ENCODE peak calls at places on chromosome 7, in eight cellular contexts. One of them, this sample, is unnamed.

GRCh38 chr7:159105066-159105780 is 39.4 kb downstream of the VIPR2 start:
- DNase-seq in A673: no peak
- DNase-seq in tibial artery: no peak
- DNase-seq in fibroblast of lung: no peak
- DNase-seq in Peyer's patch: no peak
- DNase-seq in CD8-positive, alpha-beta memory T cell: no peak
- DNase-seq in prostate gland: no peak
- DNase-seq in GM23248: no peak
- DNase-seq in this sample: no peak

GRCh38 chr7:45987521-45988290 is 66.6 kb upstream of the IGFBP3 start:
- DNase-seq in A673: no peak
- DNase-seq in prostate gland: no peak
- DNase-seq in tibial artery: no peak
- DNase-seq in CD8-positive, alpha-beta memory T cell: no peak
- DNase-seq in fibroblast of lung: no peak
- DNase-seq in Peyer's patch: no peak
- DNase-seq in GM23248: no peak
- DNase-seq in this sample: no peak

GRCh38 chr7:123999698-124000097 is 33.2 kb downstream of the TMEM229A start:
- DNase-seq in A673: no peak
- DNase-seq in Peyer's patch: no peak
- DNase-seq in prostate gland: no peak
- DNase-seq in GM23248: peak; percentile 0
- DNase-seq in fibroblast of lung: peak; percentile 22
- DNase-seq in CD8-positive, alpha-beta memory T cell: no peak
- DNase-seq in tibial artery: no peak
- DNase-seq in this sample: no peak

GRCh38 chr7:138880881-138881577 is 83.0 kb upstream of the ATP6V0A4 start:
- DNase-seq in GM23248: peak; percentile 88
- DNase-seq in prostate gland: no peak
- DNase-seq in Peyer's patch: no peak
- DNase-seq in A673: no peak
- DNase-seq in CD8-positive, alpha-beta memory T cell: no peak
- DNase-seq in fibroblast of lung: peak; percentile 35
- DNase-seq in tibial artery: peak; percentile 45
- DNase-seq in this sample: no peak

GRCh38 chr7:38929460-38930171 is 20.6 kb upstream of the VPS41 start:
- DNase-seq in prostate gland: no peak
- DNase-seq in GM23248: no peak
- DNase-seq in CD8-positive, alpha-beta memory T cell: no peak
- DNase-seq in A673: peak; percentile 72
- DNase-seq in Peyer's patch: no peak
- DNase-seq in tibial artery: no peak
- DNase-seq in fibroblast of lung: no peak
- DNase-seq in this sample: no peak

GRCh38 chr7:149872419-149873073 is 1.2 kb upstream of the ATP6V0E2 start:
- DNase-seq in A673: peak; percentile 73
- DNase-seq in CD8-positive, alpha-beta memory T cell: no peak
- DNase-seq in Peyer's patch: peak; percentile 63
- DNase-seq in tibial artery: peak; percentile 87
- DNase-seq in prostate gland: peak; percentile 62
- DNase-seq in fibroblast of lung: peak; percentile 85
- DNase-seq in GM23248: peak; percentile 91
- DNase-seq in this sample: peak; percentile 77

GRCh38 chr7:133081119-133081604 is 728 bp downstream of the CHCHD3 start:
- DNase-seq in fibroblast of lung: no peak
- DNase-seq in A673: peak; percentile 27
- DNase-seq in CD8-positive, alpha-beta memory T cell: no peak
- DNase-seq in prostate gland: no peak
- DNase-seq in Peyer's patch: no peak
- DNase-seq in tibial artery: no peak
- DNase-seq in GM23248: peak; percentile 63
- DNase-seq in this sample: no peak

GRCh38 chr7:144835166-144835611 is 664 bp downstream of the TPK1 start:
- DNase-seq in tibial artery: peak; percentile 37
- DNase-seq in GM23248: peak; percentile 72
- DNase-seq in Peyer's patch: peak; percentile 52
- DNase-seq in A673: peak; percentile 65
- DNase-seq in CD8-positive, alpha-beta memory T cell: no peak
- DNase-seq in prostate gland: peak; percentile 36
- DNase-seq in fibroblast of lung: peak; percentile 65
- DNase-seq in this sample: peak; percentile 67

GRCh38 chr7:41792099-41792498 is 89.2 kb upstream of the INHBA start:
- DNase-seq in tibial artery: no peak
- DNase-seq in GM23248: peak; percentile 78
- DNase-seq in CD8-positive, alpha-beta memory T cell: no peak
- DNase-seq in fibroblast of lung: no peak
- DNase-seq in A673: no peak
- DNase-seq in Peyer's patch: no peak
- DNase-seq in prostate gland: no peak
- DNase-seq in this sample: no peak

GRCh38 chr7:138948403-138948802 is 32.8 kb downstream of the KIAA1549 start:
- DNase-seq in fibroblast of lung: no peak
- DNase-seq in GM23248: no peak
- DNase-seq in tibial artery: no peak
- DNase-seq in prostate gland: no peak
- DNase-seq in Peyer's patch: no peak
- DNase-seq in CD8-positive, alpha-beta memory T cell: no peak
- DNase-seq in A673: no peak
- DNase-seq in this sample: no peak

GRCh38 chr7:2114052-2114451 is 118.7 kb downstream of the MAD1L1 start:
- DNase-seq in Peyer's patch: no peak
- DNase-seq in CD8-positive, alpha-beta memory T cell: no peak
- DNase-seq in GM23248: peak; percentile 78
- DNase-seq in A673: no peak
- DNase-seq in fibroblast of lung: peak; percentile 82
- DNase-seq in tibial artery: no peak
- DNase-seq in prostate gland: no peak
- DNase-seq in this sample: no peak

GRCh38 chr7:117424090-117424829 is 3.0 kb downstream of the ASZ1 start:
- DNase-seq in A673: no peak
- DNase-seq in tibial artery: no peak
- DNase-seq in prostate gland: no peak
- DNase-seq in CD8-positive, alpha-beta memory T cell: no peak
- DNase-seq in GM23248: no peak
- DNase-seq in fibroblast of lung: no peak
- DNase-seq in Peyer's patch: no peak
- DNase-seq in this sample: no peak

GRCh38 chr7:63899691-63900393 is 98.8 kb upstream of the ZNF722 start:
- DNase-seq in CD8-positive, alpha-beta memory T cell: peak; percentile 63
- DNase-seq in fibroblast of lung: no peak
- DNase-seq in prostate gland: peak; percentile 73
- DNase-seq in A673: no peak
- DNase-seq in tibial artery: peak; percentile 84
- DNase-seq in Peyer's patch: peak; percentile 78
- DNase-seq in GM23248: peak; percentile 42
- DNase-seq in this sample: peak; percentile 87

GRCh38 chr7:152315845-152316244 is 120.0 kb downstream of the KMT2C start:
- DNase-seq in fibroblast of lung: no peak
- DNase-seq in A673: no peak
- DNase-seq in prostate gland: no peak
- DNase-seq in tibial artery: no peak
- DNase-seq in Peyer's patch: no peak
- DNase-seq in CD8-positive, alpha-beta memory T cell: no peak
- DNase-seq in GM23248: no peak
- DNase-seq in this sample: no peak

GRCh38 chr7:152307902-152308301 is 127.9 kb downstream of the KMT2C start:
- DNase-seq in fibroblast of lung: no peak
- DNase-seq in tibial artery: no peak
- DNase-seq in prostate gland: no peak
- DNase-seq in A673: no peak
- DNase-seq in CD8-positive, alpha-beta memory T cell: no peak
- DNase-seq in Peyer's patch: no peak
- DNase-seq in GM23248: no peak
- DNase-seq in this sample: no peak

GRCh38 chr7:152313217-152313616 is 122.6 kb downstream of the KMT2C start:
- DNase-seq in prostate gland: no peak
- DNase-seq in fibroblast of lung: no peak
- DNase-seq in CD8-positive, alpha-beta memory T cell: no peak
- DNase-seq in Peyer's patch: no peak
- DNase-seq in tibial artery: no peak
- DNase-seq in A673: no peak
- DNase-seq in GM23248: no peak
- DNase-seq in this sample: no peak

GRCh38 chr7:152313879-152314604 is 121.8 kb downstream of the KMT2C start:
- DNase-seq in GM23248: peak; percentile 52
- DNase-seq in A673: peak; percentile 96
- DNase-seq in prostate gland: peak; percentile 12
- DNase-seq in tibial artery: no peak
- DNase-seq in Peyer's patch: no peak
- DNase-seq in fibroblast of lung: peak; percentile 91
- DNase-seq in CD8-positive, alpha-beta memory T cell: no peak
- DNase-seq in this sample: no peak

GRCh38 chr7:152312316-152312715 is 123.5 kb downstream of the KMT2C start:
- DNase-seq in Peyer's patch: no peak
- DNase-seq in A673: no peak
- DNase-seq in CD8-positive, alpha-beta memory T cell: no peak
- DNase-seq in GM23248: no peak
- DNase-seq in prostate gland: no peak
- DNase-seq in tibial artery: no peak
- DNase-seq in fibroblast of lung: peak; percentile 82
- DNase-seq in this sample: no peak
- H3K36me3 ChIP-seq in Peyer's patch: no peaks in the 10 kb centered on the region
- H3K36me3 ChIP-seq in A673: peaks cover 11% of the 10 kb centered on the region
- H3K36me3 ChIP-seq in CD8-positive, alpha-beta memory T cell: no peaks in the 10 kb centered on the region
- H3K36me3 ChIP-seq in GM23248: peaks cover 17% of the 10 kb centered on the region
- H3K36me3 ChIP-seq in prostate gland: no peaks in the 10 kb centered on the region
- H3K36me3 ChIP-seq in tibial artery: peaks cover 23% of the 10 kb centered on the region
- H3K36me3 ChIP-seq in fibroblast of lung: no peaks in the 10 kb centered on the region
- H3K36me3 ChIP-seq in this sample: no peaks in the 10 kb centered on the region

DNA sequence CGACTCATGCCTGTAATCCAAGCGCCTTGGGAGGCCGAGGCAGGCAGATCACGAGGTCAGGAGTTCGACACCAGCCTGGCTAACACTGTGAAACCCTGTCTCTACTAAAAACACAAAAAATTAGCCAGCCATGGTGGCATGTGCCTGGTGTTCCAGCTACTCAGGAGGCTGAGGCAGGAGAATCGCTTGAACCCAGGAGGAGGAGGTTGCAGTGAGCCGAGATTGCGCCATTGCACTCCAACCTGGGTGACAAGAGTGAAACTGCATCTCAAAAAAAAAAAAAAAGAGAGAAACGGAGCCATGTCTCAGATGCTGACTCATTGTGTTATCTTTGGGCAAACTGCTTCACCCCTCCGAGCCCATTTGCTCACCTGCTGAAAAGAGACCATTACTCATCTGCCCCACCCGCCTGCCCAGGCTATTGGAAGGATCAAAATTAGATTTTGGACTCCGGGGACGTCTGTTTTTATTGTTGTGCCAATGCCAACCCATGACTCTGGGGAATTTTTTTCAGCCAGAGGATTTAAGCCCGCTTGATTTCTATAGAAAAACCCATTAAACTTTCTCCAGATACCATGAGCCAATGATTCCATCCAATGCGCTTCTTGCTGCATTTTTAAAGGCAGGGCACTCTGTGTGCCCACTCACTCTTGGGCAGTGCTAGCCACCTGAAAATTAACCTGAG is 16.5 kb upstream of the KPNA7 start:
- DNase-seq in Peyer's patch: no peak
- DNase-seq in GM23248: peak; percentile 47
- DNase-seq in fibroblast of lung: peak; percentile 23
- DNase-seq in A673: no peak
- DNase-seq in prostate gland: peak; percentile 27
- DNase-seq in tibial artery: peak; percentile 61
- DNase-seq in CD8-positive, alpha-beta memory T cell: no peak
- DNase-seq in this sample: no peak
- H3K4me3 ChIP-seq in Peyer's patch: no peak overlapping the region
- H3K4me3 ChIP-seq in GM23248: no peak overlapping the region
- H3K4me3 ChIP-seq in fibroblast of lung: no peak overlapping the region
- H3K4me3 ChIP-seq in A673: no peak overlapping the region
- H3K4me3 ChIP-seq in prostate gland: no peak overlapping the region
- H3K4me3 ChIP-seq in tibial artery: peak overlapping the region; percentile 3
- H3K4me3 ChIP-seq in CD8-positive, alpha-beta memory T cell: no peak overlapping the region
- H3K4me3 ChIP-seq in this sample: no peak overlapping the region

GRCh38 chr7:47720907-47721244 is 139.0 kb upstream of the TNS3 start:
- DNase-seq in tibial artery: no peak
- DNase-seq in Peyer's patch: peak; percentile 56
- DNase-seq in prostate gland: no peak
- DNase-seq in A673: no peak
- DNase-seq in GM23248: no peak
- DNase-seq in CD8-positive, alpha-beta memory T cell: no peak
- DNase-seq in fibroblast of lung: no peak
- DNase-seq in this sample: no peak
- H3K4me1 ChIP-seq in tibial artery: no peaks in the 10 kb centered on the region
- H3K4me1 ChIP-seq in Peyer's patch: peaks cover 19% of the 10 kb centered on the region
- H3K4me1 ChIP-seq in prostate gland: no peaks in the 10 kb centered on the region
- H3K4me1 ChIP-seq in A673: no peaks in the 10 kb centered on the region
- H3K4me1 ChIP-seq in GM23248: peaks cover 13% of the 10 kb centered on the region
- H3K4me1 ChIP-seq in CD8-positive, alpha-beta memory T cell: no peaks in the 10 kb centered on the region
- H3K4me1 ChIP-seq in fibroblast of lung: peaks cover 12% of the 10 kb centered on the region
- H3K4me1 ChIP-seq in this sample: no peaks in the 10 kb centered on the region

GRCh38 chr7:66554326-66554725 is 74.4 kb upstream of the KCTD7 start:
- DNase-seq in GM23248: peak; percentile 51
- DNase-seq in fibroblast of lung: no peak
- DNase-seq in Peyer's patch: no peak
- DNase-seq in A673: no peak
- DNase-seq in tibial artery: no peak
- DNase-seq in prostate gland: no peak
- DNase-seq in CD8-positive, alpha-beta memory T cell: no peak
- DNase-seq in this sample: no peak
- H3K36me3 ChIP-seq in GM23248: peaks cover 13% of the 10 kb centered on the region
- H3K36me3 ChIP-seq in fibroblast of lung: peaks cover 18% of the 10 kb centered on the region
- H3K36me3 ChIP-seq in Peyer's patch: no peaks in the 10 kb centered on the region
- H3K36me3 ChIP-seq in A673: peaks cover 26% of the 10 kb centered on the region
- H3K36me3 ChIP-seq in tibial artery: peaks cover 78% of the 10 kb centered on the region
- H3K36me3 ChIP-seq in prostate gland: no peaks in the 10 kb centered on the region
- H3K36me3 ChIP-seq in CD8-positive, alpha-beta memory T cell: peaks cover 10% of the 10 kb centered on the region
- H3K36me3 ChIP-seq in this sample: no peaks in the 10 kb centered on the region

GRCh38 chr7:28900311-28900710 is 57.8 kb downstream of the TRIL start:
- DNase-seq in Peyer's patch: no peak
- DNase-seq in A673: peak; percentile 5
- DNase-seq in GM23248: no peak
- DNase-seq in CD8-positive, alpha-beta memory T cell: no peak
- DNase-seq in fibroblast of lung: no peak
- DNase-seq in tibial artery: no peak
- DNase-seq in prostate gland: no peak
- DNase-seq in this sample: no peak

GRCh38 chr7:28908775-28909174 is 49.4 kb downstream of the TRIL start:
- DNase-seq in GM23248: no peak
- DNase-seq in tibial artery: no peak
- DNase-seq in CD8-positive, alpha-beta memory T cell: no peak
- DNase-seq in prostate gland: no peak
- DNase-seq in A673: no peak
- DNase-seq in Peyer's patch: no peak
- DNase-seq in fibroblast of lung: no peak
- DNase-seq in this sample: no peak

GRCh38 chr7:28903779-28904538 is 54.2 kb downstream of the TRIL start:
- DNase-seq in CD8-positive, alpha-beta memory T cell: no peak
- DNase-seq in fibroblast of lung: peak; percentile 5
- DNase-seq in tibial artery: no peak
- DNase-seq in Peyer's patch: no peak
- DNase-seq in A673: no peak
- DNase-seq in GM23248: peak; percentile 31
- DNase-seq in prostate gland: no peak
- DNase-seq in this sample: no peak

GRCh38 chr7:28904539-28905143 is 53.5 kb downstream of the TRIL start:
- DNase-seq in fibroblast of lung: peak; percentile 12
- DNase-seq in prostate gland: no peak
- DNase-seq in CD8-positive, alpha-beta memory T cell: no peak
- DNase-seq in Peyer's patch: no peak
- DNase-seq in GM23248: peak; percentile 53
- DNase-seq in tibial artery: no peak
- DNase-seq in A673: no peak
- DNase-seq in this sample: no peak
- H3K4me3 ChIP-seq in fibroblast of lung: peak overlapping the region; percentile 77
- H3K4me3 ChIP-seq in prostate gland: no peak overlapping the region
- H3K4me3 ChIP-seq in CD8-positive, alpha-beta memory T cell: no peak overlapping the region
- H3K4me3 ChIP-seq in Peyer's patch: peak overlapping the region; percentile 35
- H3K4me3 ChIP-seq in GM23248: peak overlapping the region; percentile 77
- H3K4me3 ChIP-seq in tibial artery: no peak overlapping the region
- H3K4me3 ChIP-seq in A673: no peak overlapping the region
- H3K4me3 ChIP-seq in this sample: no peak overlapping the region